ENCODE peak calls at places on chromosomes 6 and 20, in nine cellular contexts. Z is cardiac fibroblast, Q is lower lobe of right lung, B is left ventricle myocardium inferior, O is AG04450, V is fibroblast of lung, E is keratinocyte, C is adrenal gland, I is GM12864. K is an unnamed sample.

GRCh38 chr6:32790306-32790705 is 26.5 kb downstream of the HLA-DOB start:
- DNase-seq in O (no peak), Q (no peak), E (no peak), V (no peak), C (no peak), Z (peak), B (no peak), I (no peak), K (no peak)

GRCh38 chr6:97765480-97765879 is 482.5 kb upstream of the MMS22L start:
- DNase-seq in O (no peak), Z (peak), Q (no peak), I (no peak), C (no peak), B (no peak), V (peak), E (no peak), K (no peak)

GRCh38 chr6:128188678-128189077 is 287.8 kb upstream of the THEMIS start:
- DNase-seq in O (no peak), B (no peak), V (no peak), C (no peak), E (no peak), Z (no peak), Q (no peak), I (no peak), K (no peak)

GRCh38 chr20:46199198-46199597 is 81.1 kb downstream of the CD40 start:
- DNase-seq in C (peak), O (no peak), B (no peak), E (no peak), Z (no peak), Q (no peak), V (no peak), I (no peak), K (no peak)

GRCh38 chr20:56628015-56628872 is 862 bp upstream of the TFAP2C start:
- DNase-seq in V (no peak), B (no peak), E (no peak), I (no peak), O (no peak), Z (no peak), Q (no peak), C (no peak), K (no peak)

GRCh38 chr20:37071481-37071911 is 24.3 kb downstream of the RBL1 start:
- DNase-seq in B (no peak), Q (no peak), E (peak), V (peak), Z (peak), I (peak), C (no peak), O (no peak), K (peak)

GRCh38 chr6:112311950-112312547 is 35.1 kb upstream of the RFPL4B start:
- DNase-seq in V (no peak), I (no peak), Z (peak), O (no peak), C (no peak), Q (no peak), E (no peak), B (no peak), K (peak)

GRCh38 chr20:57526067-57526884 is 1.3 kb upstream of the CTCFL start:
- DNase-seq in I (no peak), B (no peak), Z (no peak), E (no peak), Q (no peak), O (no peak), V (no peak), C (no peak), K (peak)

GRCh38 chr6:8215631-8216030 is 113.3 kb upstream of the EEF1E1 start:
- DNase-seq in C (no peak), O (no peak), E (no peak), Q (no peak), V (peak), Z (peak), B (no peak), I (no peak), K (no peak)

GRCh38 chr6:35810831-35811698 is 5.9 kb downstream of the LHFPL5 start:
- DNase-seq in B (no peak), V (peak), I (no peak), Q (no peak), E (peak), O (no peak), Z (peak), C (no peak), K (no peak)

GRCh38 chr6:154995241-154996162 is at the start of gene TIAM2:
- DNase-seq in C (peak), Q (no peak), O (no peak), E (no peak), I (no peak), B (peak), Z (no peak), V (peak), K (no peak)

GRCh38 chr6:150720774-150721233 is 121.1 kb downstream of the PLEKHG1 start:
- DNase-seq in I (peak), V (peak), Z (peak), Q (no peak), B (no peak), E (peak), C (no peak), O (no peak), K (peak)
- TF ChIP-seq CTCF in I (peak), V (no peak), Z (no peak), Q (no peak), B (no peak), E (peak), C (no peak), O (no peak), K (no peak)

DNA sequence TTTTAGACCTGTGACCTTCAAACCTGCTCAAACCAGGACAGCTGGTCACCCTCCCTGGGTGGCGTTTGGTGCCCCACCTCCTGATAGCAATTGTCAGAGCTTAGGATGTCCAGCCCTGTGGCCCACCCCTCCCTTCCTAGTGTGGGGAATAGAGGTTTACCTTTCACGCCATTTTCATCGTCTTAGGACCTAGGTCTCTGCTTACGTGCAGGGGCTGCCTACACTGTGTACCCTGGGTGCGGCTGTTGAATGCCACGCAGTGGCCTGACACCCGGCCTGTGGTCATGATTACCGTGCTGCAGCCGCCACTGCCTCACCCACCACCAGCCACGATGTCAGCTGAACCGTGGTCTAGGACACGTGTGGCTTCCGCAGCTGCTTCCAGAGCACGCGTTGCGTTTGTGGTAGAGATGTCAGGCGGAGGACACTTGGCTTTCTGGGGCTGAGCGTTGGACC is 157.3 kb downstream of the DTNBP1 start:
- DNase-seq in C (no peak), O (no peak), B (no peak), I (no peak), V (no peak), Z (no peak), Q (no peak), E (no peak), K (no peak)
- H3K4me3 ChIP-seq in C (no peak), O (peak), B (peak), I (no peak), V (peak), Z (peak), Q (peak), E (no peak), K (no peak)

GRCh38 chr6:160221423-160221822 is 37.2 kb downstream of the SLC22A2 start:
- DNase-seq in B (no peak), Q (no peak), O (no peak), I (no peak), C (no peak), Z (peak), E (no peak), V (peak), K (peak)
- TF ChIP-seq CTCF in B (no peak), Q (peak), O (no peak), I (peak), C (no peak), Z (no peak), E (peak), V (no peak), K (no peak)

GRCh38 chr20:21396921-21397340 is 395 bp downstream of the NKX2-4 start:
- DNase-seq in O (no peak), E (no peak), I (no peak), C (no peak), V (no peak), Z (no peak), B (no peak), Q (no peak), K (no peak)
- H3K4me3 ChIP-seq in O (no peak), E (no peak), I (no peak), C (no peak), V (no peak), Z (no peak), B (peak), Q (peak), K (no peak)

DNA sequence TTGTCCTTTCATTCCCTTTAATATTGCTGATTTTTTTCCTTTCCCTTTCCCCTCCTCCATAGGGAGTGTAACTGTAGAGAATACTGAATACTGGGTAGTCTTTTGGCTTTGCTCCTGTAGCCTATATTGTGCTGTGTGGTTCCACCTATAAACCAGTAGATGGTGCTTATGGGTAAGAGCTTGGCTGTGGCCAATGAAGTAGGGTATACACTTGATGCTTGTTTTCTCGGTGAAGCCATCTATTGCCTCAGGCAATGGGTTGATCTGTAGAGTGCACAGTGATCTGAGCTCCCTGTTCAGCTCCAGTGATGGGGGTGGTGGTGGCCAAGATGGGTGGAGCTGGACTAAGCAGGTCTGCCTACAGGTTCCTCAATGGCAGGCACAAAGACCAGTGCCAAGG is 203.3 kb upstream of the IMPG1 start:
- DNase-seq in E (no peak), B (no peak), I (no peak), O (no peak), C (no peak), V (no peak), Z (no peak), Q (no peak), K (peak)
- TF ChIP-seq CTCF in E (no peak), B (no peak), I (no peak), O (no peak), C (no peak), V (no peak), Z (no peak), Q (no peak), K (peak)